ENCODE peak calls at places on chromosomes 6 and 20, in six cellular contexts. H, V, P, L, I and T are unnamed samples.

GRCh38 chr6:16739329-16739801 is 21.9 kb downstream of the ATXN1 start:
- DNase-seq in H (no peak), P (peak), V (no peak), L (no peak), I (peak), T (no peak)

GRCh38 chr6:105014954-105015353 is 58.0 kb downstream of the LIN28B start:
- DNase-seq in I (no peak), P (peak), V (no peak), L (no peak), H (no peak), T (no peak)

GRCh38 chr20:44776977-44777376 is 31.3 kb downstream of the KCNK15 start:
- DNase-seq in P (peak), I (peak), H (no peak), V (no peak), L (peak), T (no peak)

GRCh38 chr6:104682722-104683643 is 176.7 kb downstream of the HACE1 start:
- DNase-seq in H (peak), P (peak), L (peak), V (no peak), I (peak), T (peak)

GRCh38 chr20:37231970-37232620 is 29.5 kb downstream of the GHRH start:
- DNase-seq in L (no peak), P (peak), I (no peak), H (no peak), V (no peak), T (no peak)

GRCh38 chr20:19628570-19629134 is 129.4 kb upstream of the RIN2 start:
- DNase-seq in H (peak), P (peak), I (peak), L (peak), V (peak), T (no peak)

GRCh38 chr20:35011589-35012226 is 56.0 kb downstream of the MYH7B start:
- DNase-seq in L (no peak), P (no peak), V (no peak), I (no peak), H (no peak), T (no peak)

GRCh38 chr6:105867280-105867679 is 218.9 kb upstream of the PRDM1 start:
- DNase-seq in I (no peak), P (no peak), H (no peak), V (no peak), L (no peak), T (no peak)

GRCh38 chr6:87922191-87922946 is 125.3 kb upstream of the SPACA1 start:
- DNase-seq in H (peak), P (no peak), I (no peak), L (no peak), V (no peak), T (no peak)

GRCh38 chr20:1465470-1466210 is 1.0 kb downstream of the NSFL1C start:
- DNase-seq in L (no peak), V (no peak), H (no peak), P (peak), I (peak), T (no peak)

GRCh38 chr20:42024653-42025052 is 406.5 kb upstream of the CHD6 start:
- DNase-seq in P (no peak), L (no peak), V (no peak), H (no peak), I (no peak), T (no peak)

GRCh38 chr6:73680289-73680688 is 15.7 kb upstream of the CD109 start:
- DNase-seq in I (no peak), P (no peak), V (no peak), H (no peak), L (peak), T (no peak)

GRCh38 chr6:147530132-147531060 is 21.9 kb downstream of the SAMD5 start:
- DNase-seq in P (peak), V (no peak), H (no peak), L (no peak), I (no peak), T (no peak)

GRCh38 chr20:1874534-1875168 is 20.6 kb upstream of the SIRPA start:
- DNase-seq in L (no peak), P (peak), I (no peak), V (no peak), H (no peak), T (no peak)

GRCh38 chr6:83062225-83062624 is 3.4 kb downstream of the UBE3D start:
- DNase-seq in H (no peak), V (no peak), P (peak), L (no peak), I (no peak), T (no peak)

GRCh38 chr20:33233129-33233774 is 2.5 kb upstream of the BPIFA1 start:
- DNase-seq in I (no peak), H (no peak), P (no peak), V (no peak), L (no peak), T (no peak)
- TF ChIP-seq CTCF in I (no peak), H (no peak), P (no peak), V (no peak), L (no peak), T (no peak)

GRCh38 chr20:53957421-53958172 is 112.8 kb downstream of the BCAS1 start:
- DNase-seq in I (no peak), V (no peak), P (peak), H (no peak), L (no peak), T (no peak)
- TF ChIP-seq CTCF in I (peak), V (peak), P (peak), H (no peak), L (peak), T (no peak)

DNA sequence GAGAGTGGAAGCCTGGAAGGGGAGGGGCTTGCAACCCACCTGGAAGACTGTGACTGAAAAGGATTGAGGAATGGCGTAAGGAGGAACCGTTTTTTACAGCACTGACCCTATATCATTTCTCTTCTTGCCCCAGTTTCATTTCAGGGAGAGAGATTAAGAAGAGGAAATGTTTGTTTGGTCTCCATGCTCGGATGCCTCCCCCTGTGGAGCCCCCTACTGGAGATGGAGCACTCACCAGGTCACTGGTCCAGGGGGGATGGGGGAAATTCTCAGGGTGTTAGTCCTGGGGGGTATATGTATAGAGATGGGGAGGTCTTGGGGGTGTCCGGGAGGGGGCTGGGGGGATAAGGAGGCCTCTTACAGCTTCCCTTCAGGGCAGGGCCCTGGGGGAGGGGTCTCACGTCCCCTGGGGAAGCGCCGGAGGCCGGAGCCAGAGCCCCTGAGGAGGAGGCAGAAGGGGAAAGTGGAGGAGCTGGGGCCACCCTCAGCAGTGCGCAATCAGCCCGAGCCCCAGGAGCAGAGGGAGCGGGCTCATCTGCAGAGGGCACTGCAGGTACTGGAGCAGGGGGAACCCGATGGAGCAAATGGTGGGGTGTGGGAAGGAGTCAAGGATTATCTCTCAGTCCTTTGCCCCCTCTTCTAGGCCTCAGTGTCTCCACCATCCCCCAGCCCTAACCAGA is 3.2 kb downstream of the CUTA start:
- DNase-seq in P (no peak), L (no peak), I (no peak), V (no peak), H (no peak), T (no peak)
- TF ChIP-seq CTCF in P (peak), L (no peak), I (peak), V (peak), H (no peak), T (peak)

GRCh38 chr20:11270566-11270965 is 596.8 kb upstream of the JAG1 start:
- DNase-seq in L (peak), H (no peak), P (no peak), I (peak), V (no peak), T (no peak)

GRCh38 chr20:11267762-11268335 is 594.0 kb upstream of the JAG1 start:
- DNase-seq in P (peak), L (peak), V (no peak), I (no peak), H (no peak), T (no peak)

GRCh38 chr20:11266571-11266970 is 592.8 kb upstream of the JAG1 start:
- DNase-seq in L (peak), H (no peak), V (no peak), P (peak), I (peak), T (no peak)

GRCh38 chr20:11271319-11271718 is 597.5 kb upstream of the JAG1 start:
- DNase-seq in L (peak), I (no peak), V (no peak), P (no peak), H (no peak), T (no peak)

DNA sequence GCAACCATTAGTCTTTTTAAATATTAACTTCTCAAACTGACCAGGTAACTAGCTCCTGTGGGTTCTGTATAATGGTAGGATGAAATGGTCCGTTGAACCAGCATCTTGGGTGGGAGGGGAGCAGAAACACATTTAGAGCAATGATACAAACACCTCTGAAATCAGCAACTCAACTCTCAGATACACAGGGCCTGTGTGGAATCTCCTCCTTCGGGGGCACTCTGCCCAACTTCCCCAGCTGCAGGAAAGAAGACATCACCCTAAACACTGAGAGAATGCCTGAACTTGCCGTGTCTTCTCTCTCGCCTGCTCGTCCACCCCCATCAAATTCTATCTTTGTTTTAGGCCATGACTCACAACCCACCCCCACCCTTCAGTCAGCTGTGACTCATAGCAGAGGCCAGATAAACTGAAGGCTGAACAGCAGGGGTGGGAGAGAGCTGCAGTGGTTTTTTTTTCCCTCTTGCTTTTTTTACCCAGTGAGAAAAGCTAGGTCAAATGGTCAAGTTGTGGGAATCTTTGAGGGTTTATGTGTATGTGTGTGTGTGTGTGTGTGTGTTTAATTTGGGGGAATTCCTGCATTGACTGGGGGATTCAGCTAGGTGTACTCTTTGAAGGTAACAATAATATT is 593.4 kb upstream of the JAG1 start:
- DNase-seq in L (peak), V (peak), H (no peak), I (peak), P (peak), T (no peak)
- TF ChIP-seq CTCF in L (no peak), V (peak), H (no peak), I (peak), P (peak), T (no peak)